ENCODE peak calls at places on chromosomes 1 and 21, in six cellular contexts. T, C, F, V, R and L are unnamed samples.

GRCh38 chr1:221887091-221887746 is 145.3 kb upstream of the DUSP10 start:
- DNase-seq in V (no peak), C (peak), F (peak), T (peak), R (no peak), L (peak)

GRCh38 chr1:39406533-39407478 is 84.6 kb upstream of the BMP8A start:
- DNase-seq in V (no peak), R (no peak), F (no peak), C (no peak), T (peak), L (peak)

GRCh38 chr1:181919729-181919991 is 141.9 kb downstream of the ZNF648 start:
- DNase-seq in C (no peak), F (no peak), V (no peak), R (no peak), T (no peak), L (no peak)

GRCh38 chr21:35743571-35743970 is 316.8 kb downstream of the SETD4 start:
- DNase-seq in V (no peak), T (peak), C (peak), R (no peak), F (no peak), L (no peak)

GRCh38 chr1:181113061-181113695 is 24.7 kb downstream of the IER5 start:
- DNase-seq in C (peak), T (peak), V (no peak), R (no peak), F (no peak), L (no peak)

GRCh38 chr1:150688786-150689185 is 8.2 kb downstream of the GOLPH3L start:
- DNase-seq in C (no peak), V (no peak), F (no peak), R (no peak), T (no peak), L (no peak)

GRCh38 chr1:237004116-237004515 is at the start of gene MT1HL1:
- DNase-seq in F (no peak), V (no peak), R (no peak), T (no peak), C (no peak), L (no peak)

GRCh38 chr1:79760521-79760920 is 754.0 kb upstream of the ADGRL4 start:
- DNase-seq in T (no peak), C (no peak), V (no peak), R (no peak), F (no peak), L (no peak)

GRCh38 chr21:46295177-46295711 is 9.1 kb downstream of the YBEY start:
- DNase-seq in T (peak), C (no peak), F (peak), R (no peak), V (no peak), L (no peak)

GRCh38 chr1:9847269-9847668 is 23.5 kb upstream of the CLSTN1 start:
- DNase-seq in F (no peak), V (no peak), T (no peak), C (no peak), R (no peak), L (no peak)

GRCh38 chr1:101683561-101683960 is 313.2 kb downstream of the OLFM3 start:
- DNase-seq in F (no peak), R (no peak), V (no peak), C (no peak), T (no peak), L (no peak)

GRCh38 chr1:218171302-218171893 is 113.7 kb upstream of the RRP15 start:
- DNase-seq in T (peak), C (peak), V (no peak), F (no peak), R (no peak), L (no peak)

GRCh38 chr1:219771039-219771438 is 157.3 kb downstream of the SLC30A10 start:
- DNase-seq in R (no peak), F (no peak), C (peak), V (no peak), T (peak), L (peak)

GRCh38 chr1:200471739-200472138 is 61.9 kb upstream of the ZNF281 start:
- DNase-seq in V (no peak), T (no peak), C (no peak), F (no peak), R (no peak), L (no peak)

GRCh38 chr1:164759144-164759920 is 200.3 kb downstream of the PBX1 start:
- DNase-seq in C (no peak), T (no peak), F (no peak), V (no peak), R (no peak), L (no peak)

GRCh38 chr21:35273331-35273730 is 224.2 kb upstream of the RUNX1 start:
- DNase-seq in C (peak), R (no peak), V (no peak), T (no peak), F (no peak), L (no peak)

GRCh38 chr1:87024936-87025537 is 110.6 kb downstream of the HS2ST1 start:
- DNase-seq in R (no peak), C (peak), T (peak), F (no peak), V (no peak), L (no peak)
- TF ChIP-seq CTCF in R (no peak), C (peak), T (peak), F (peak), V (peak), L (peak)

DNA sequence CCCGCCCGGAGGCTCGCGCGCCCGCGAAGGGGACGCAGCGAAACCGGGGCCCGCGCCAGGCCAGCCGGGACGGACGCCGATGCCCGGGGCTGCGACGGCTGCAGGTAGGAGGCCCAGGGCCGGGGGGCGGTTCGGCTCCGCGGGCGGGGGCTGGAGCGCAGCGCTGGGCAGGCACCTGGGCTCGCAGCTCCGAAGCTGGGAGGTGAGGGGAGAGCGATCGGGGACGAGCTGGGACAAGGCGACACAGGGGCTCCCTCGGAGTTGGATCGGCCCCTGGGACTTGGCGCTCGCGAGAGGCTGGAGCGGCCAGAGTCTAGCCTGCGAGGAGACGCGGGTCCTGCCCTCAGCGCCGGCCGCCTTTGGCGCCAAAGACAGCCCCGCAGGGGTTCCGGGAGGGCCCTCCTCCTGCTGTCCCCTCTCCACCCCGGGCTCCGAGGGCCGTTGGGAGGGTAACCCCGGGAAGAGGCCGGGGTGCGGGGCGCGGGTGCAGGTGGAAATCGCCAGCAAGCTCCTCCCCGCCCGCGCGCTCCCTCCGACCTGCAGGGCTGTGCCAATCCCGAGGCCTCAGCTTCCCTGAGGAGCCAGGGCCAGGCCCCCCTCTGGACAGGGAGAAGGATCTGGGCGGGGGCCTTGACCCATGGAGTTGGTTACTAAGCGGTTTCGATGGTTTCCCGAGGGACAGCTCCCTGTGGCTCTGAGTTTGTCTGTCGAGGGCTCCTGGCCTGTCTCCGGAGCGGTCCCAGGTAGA is 396 bp downstream of the TP73 start:
- DNase-seq in V (no peak), R (no peak), T (no peak), C (no peak), F (no peak), L (no peak)
- H3K4me3 ChIP-seq in V (peak), R (no peak), T (no peak), C (no peak), F (no peak), L (no peak)

GRCh38 chr1:247402099-247402706 is 13.8 kb upstream of the NLRP3 start:
- DNase-seq in T (no peak), R (no peak), V (no peak), F (no peak), C (no peak), L (no peak)

GRCh38 chr1:247401310-247402098 is 14.5 kb upstream of the NLRP3 start:
- DNase-seq in F (no peak), R (no peak), V (no peak), C (no peak), T (no peak), L (no peak)

GRCh38 chr1:247406014-247406656 is 9.8 kb upstream of the NLRP3 start:
- DNase-seq in R (no peak), T (no peak), V (no peak), C (no peak), F (no peak), L (no peak)

DNA sequence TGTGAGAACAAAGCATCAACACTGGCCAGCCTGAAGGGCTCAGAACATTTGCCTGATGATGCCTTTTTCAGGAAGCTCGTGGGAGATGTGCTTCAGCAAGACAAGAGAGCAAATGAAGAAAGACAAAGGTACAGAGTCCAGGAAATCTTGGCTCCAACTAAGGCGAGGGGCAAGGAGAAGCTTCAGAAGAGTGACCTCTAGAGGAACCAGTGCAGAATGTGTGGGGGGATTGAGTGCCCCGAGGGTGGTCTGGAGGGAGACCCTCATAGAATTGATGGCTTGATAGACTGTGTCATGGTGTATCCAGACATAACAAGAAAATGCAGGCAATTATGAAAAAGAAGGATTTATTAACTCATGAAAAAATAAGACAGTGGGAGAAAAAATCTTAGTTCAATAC is 15.3 kb upstream of the NLRP3 start:
- DNase-seq in F (no peak), R (no peak), T (no peak), V (no peak), C (no peak), L (no peak)
- TF ChIP-seq CTCF in F (no peak), R (no peak), T (no peak), V (no peak), C (no peak), L (no peak)

GRCh38 chr1:1437033-1437903 is 1.8 kb downstream of the VWA1 start:
- DNase-seq in F (no peak), T (no peak), R (no peak), C (no peak), V (no peak), L (no peak)
- H3K4me3 ChIP-seq in F (no peak), T (no peak), R (no peak), C (no peak), V (peak), L (no peak)

GRCh38 chr1:203217139-203217621 is 12.3 kb downstream of the CHIT1 start:
- DNase-seq in V (no peak), T (no peak), C (peak), F (no peak), R (no peak), L (no peak)
- TF ChIP-seq CTCF in V (no peak), T (no peak), C (peak), F (no peak), R (no peak), L (no peak)

DNA sequence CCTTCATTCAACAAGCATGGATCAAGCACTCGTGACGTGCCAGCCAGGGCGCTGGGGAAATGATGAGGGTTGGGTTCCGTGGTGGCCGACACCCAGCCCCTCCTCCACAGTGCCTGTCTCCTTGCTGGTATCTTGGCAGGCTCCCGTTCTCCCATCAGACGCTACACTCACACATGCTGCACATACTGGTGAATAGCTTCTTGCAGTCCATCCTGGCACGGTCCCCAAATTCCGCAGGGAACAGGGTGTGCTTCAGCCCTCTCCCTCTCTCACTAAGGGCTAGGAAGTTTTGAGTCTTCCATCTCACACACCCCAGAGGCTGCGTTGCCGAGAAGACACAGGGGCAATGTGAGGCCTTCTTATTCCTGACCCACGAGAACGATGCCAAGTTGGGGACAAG is 10.1 kb upstream of the MEF2D start:
- DNase-seq in C (peak), V (no peak), T (peak), R (no peak), F (peak), L (peak)
- H3K4me3 ChIP-seq in C (no peak), V (no peak), T (no peak), R (no peak), F (no peak), L (no peak)

GRCh38 chr1:22418852-22419480 is 32.7 kb upstream of the ZBTB40 start:
- DNase-seq in R (no peak), C (no peak), V (no peak), T (peak), F (no peak), L (peak)

GRCh38 chr1:22416555-22417454 is 34.8 kb upstream of the ZBTB40 start:
- DNase-seq in T (peak), V (no peak), R (peak), F (peak), C (peak), L (no peak)

GRCh38 chr1:22418352-22418751 is 33.3 kb upstream of the ZBTB40 start:
- DNase-seq in T (no peak), R (no peak), F (no peak), V (no peak), C (no peak), L (no peak)

GRCh38 chr1:22417466-22417865 is 34.2 kb upstream of the ZBTB40 start:
- DNase-seq in C (no peak), F (no peak), V (no peak), T (no peak), R (no peak), L (no peak)

DNA sequence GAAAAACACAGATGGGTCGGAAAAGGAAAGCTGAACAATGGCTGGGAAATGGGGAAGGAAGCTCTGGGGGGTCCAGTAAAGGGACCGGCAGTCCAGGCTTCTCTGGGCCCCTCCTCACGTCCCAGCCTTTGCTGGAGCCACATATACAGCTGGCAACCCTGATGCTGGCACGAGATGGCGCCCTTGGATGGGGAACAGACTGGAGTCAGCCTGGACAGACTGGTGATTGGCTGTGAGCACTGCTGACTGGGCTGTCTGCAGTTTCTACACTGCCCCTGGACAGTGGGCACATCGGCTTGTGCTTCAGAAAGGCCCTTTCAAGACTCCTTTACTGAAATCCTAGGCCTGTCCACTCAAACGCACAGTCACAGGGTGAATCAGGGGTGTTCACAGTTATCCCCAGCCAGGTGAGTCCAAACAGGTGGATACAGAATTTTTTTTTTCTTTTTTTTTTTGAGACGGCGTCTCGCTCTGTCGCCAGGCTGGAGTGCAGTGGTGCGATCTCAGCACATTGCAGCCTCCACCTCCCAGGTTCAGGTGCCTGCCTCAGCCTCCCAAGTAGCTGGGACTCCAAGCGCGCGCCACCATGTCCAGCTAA is 31.1 kb upstream of the ZBTB40 start:
- DNase-seq in F (peak), C (peak), V (no peak), R (peak), T (peak), L (no peak)
- TF ChIP-seq CTCF in F (peak), C (peak), V (peak), R (peak), T (peak), L (peak)

DNA sequence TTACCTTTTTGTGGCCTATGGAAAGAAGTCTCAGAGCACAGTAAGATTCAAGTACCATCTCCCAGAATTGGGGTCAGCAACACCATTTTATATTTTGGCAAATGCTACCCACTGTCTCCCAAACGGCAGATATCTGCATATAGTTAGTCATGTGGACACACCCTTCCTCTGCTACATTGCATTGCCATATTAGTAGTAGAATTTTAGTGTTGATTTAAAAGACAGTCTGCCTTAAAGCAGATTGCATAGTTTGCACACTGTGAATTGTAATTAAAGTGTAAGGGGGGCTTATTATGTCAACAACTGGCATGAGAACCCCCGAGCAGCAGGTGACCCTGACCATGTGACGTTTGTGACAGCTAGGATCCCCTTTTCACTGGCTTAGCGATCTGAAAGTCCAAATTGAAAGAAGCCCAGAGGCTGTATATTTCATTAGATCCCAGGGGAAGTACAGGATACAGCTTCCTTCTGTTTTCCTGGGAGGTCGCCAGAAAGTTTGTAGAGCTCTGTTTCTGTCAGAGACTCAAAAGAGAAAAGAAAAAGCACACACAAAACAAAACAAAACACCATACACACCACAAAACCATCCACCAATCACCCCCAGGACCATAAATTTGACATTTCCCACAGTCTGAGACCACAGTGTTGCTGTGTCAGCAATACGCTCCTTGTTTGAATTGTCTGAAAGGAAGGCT is 172.4 kb downstream of the NFIA start:
- DNase-seq in F (peak), T (peak), C (peak), V (no peak), R (no peak), L (no peak)
- H3K4me3 ChIP-seq in F (no peak), T (peak), C (peak), V (peak), R (no peak), L (peak)

DNA sequence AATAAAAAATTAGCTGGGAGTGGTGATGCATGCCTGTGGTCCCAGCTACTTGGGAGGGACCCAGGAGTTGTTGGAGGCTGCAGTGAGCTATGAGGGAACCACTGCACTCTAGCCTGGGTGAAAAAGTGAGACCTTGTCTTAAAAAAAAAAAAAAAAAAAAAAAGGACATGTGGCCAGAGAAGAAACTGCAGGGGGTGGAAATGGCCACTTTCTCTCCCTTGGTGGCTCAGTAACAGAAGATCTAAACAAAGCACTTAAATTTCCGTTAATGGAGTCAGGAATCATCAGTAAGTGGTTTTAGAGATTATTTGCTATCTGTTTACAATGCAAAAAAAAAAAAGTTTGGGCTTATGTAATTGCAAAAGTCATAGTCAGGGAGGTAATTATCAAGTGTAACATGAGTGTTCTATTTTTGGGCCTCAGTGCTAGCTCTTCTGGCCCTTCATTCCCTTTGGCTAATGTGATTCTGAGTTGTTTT is 19.3 kb upstream of the OPRD1 start:
- DNase-seq in T (no peak), C (no peak), V (no peak), F (no peak), R (no peak), L (no peak)
- TF ChIP-seq CTCF in T (no peak), C (peak), V (no peak), F (no peak), R (no peak), L (no peak)